ENCODE peak calls at places on chromosomes 12 and 14, in seven cellular contexts. One of them, this sample, is unnamed.

GRCh38 chr12:67590122-67590795 is 58.3 kb upstream of the DYRK2 start:
- DNase-seq in neural progenitor cell: no peak
- DNase-seq in cardiac muscle cell: no peak
- DNase-seq in Panc1: no peak
- DNase-seq in suprapubic skin: no peak
- DNase-seq in IMR-90: no peak
- DNase-seq in BE2C: peak; percentile 10
- DNase-seq in this sample: no peak

GRCh38 chr14:56552615-56553014 is 27.0 kb upstream of the TMEM260 start:
- DNase-seq in neural progenitor cell: peak; percentile 58
- DNase-seq in cardiac muscle cell: no peak
- DNase-seq in Panc1: no peak
- DNase-seq in suprapubic skin: no peak
- DNase-seq in IMR-90: no peak
- DNase-seq in BE2C: no peak
- DNase-seq in this sample: no peak

GRCh38 chr12:45914090-45914489 is 76.3 kb downstream of the SCAF11 start:
- DNase-seq in neural progenitor cell: peak; percentile 14
- DNase-seq in cardiac muscle cell: peak; percentile 53
- DNase-seq in Panc1: peak; percentile 18
- DNase-seq in suprapubic skin: no peak
- DNase-seq in IMR-90: peak; percentile 91
- DNase-seq in BE2C: no peak
- DNase-seq in this sample: no peak

GRCh38 chr14:51518280-51518679 is 133.4 kb upstream of the FRMD6 start:
- DNase-seq in neural progenitor cell: no peak
- DNase-seq in cardiac muscle cell: no peak
- DNase-seq in Panc1: no peak
- DNase-seq in suprapubic skin: no peak
- DNase-seq in IMR-90: no peak
- DNase-seq in BE2C: no peak
- DNase-seq in this sample: no peak

GRCh38 chr12:42565001-42565400 is 24.5 kb downstream of the PRICKLE1 start:
- DNase-seq in neural progenitor cell: no peak
- DNase-seq in cardiac muscle cell: no peak
- DNase-seq in Panc1: no peak
- DNase-seq in suprapubic skin: no peak
- DNase-seq in IMR-90: no peak
- DNase-seq in BE2C: no peak
- DNase-seq in this sample: no peak

GRCh38 chr12:32666510-32666909 is 12.6 kb upstream of the DNM1L start:
- DNase-seq in neural progenitor cell: no peak
- DNase-seq in cardiac muscle cell: peak; percentile 40
- DNase-seq in Panc1: no peak
- DNase-seq in suprapubic skin: no peak
- DNase-seq in IMR-90: no peak
- DNase-seq in BE2C: no peak
- DNase-seq in this sample: no peak

GRCh38 chr12:18275974-18276373 is 14.7 kb downstream of the PIK3C2G start:
- DNase-seq in neural progenitor cell: no peak
- DNase-seq in cardiac muscle cell: no peak
- DNase-seq in Panc1: no peak
- DNase-seq in suprapubic skin: no peak
- DNase-seq in IMR-90: peak; percentile 22
- DNase-seq in BE2C: no peak
- DNase-seq in this sample: no peak

GRCh38 chr14:41925409-41925808 is 318.7 kb downstream of the LRFN5 start:
- DNase-seq in neural progenitor cell: peak; percentile 48
- DNase-seq in cardiac muscle cell: peak; percentile 56
- DNase-seq in Panc1: peak; percentile 17
- DNase-seq in suprapubic skin: no peak
- DNase-seq in IMR-90: peak; percentile 1
- DNase-seq in BE2C: no peak
- DNase-seq in this sample: no peak

GRCh38 chr12:1007276-1007675 is 16.3 kb downstream of the ERC1 start:
- DNase-seq in neural progenitor cell: no peak
- DNase-seq in cardiac muscle cell: no peak
- DNase-seq in Panc1: no peak
- DNase-seq in suprapubic skin: no peak
- DNase-seq in IMR-90: no peak
- DNase-seq in BE2C: no peak
- DNase-seq in this sample: no peak

GRCh38 chr14:76697246-76697645 is 64.0 kb upstream of the VASH1 start:
- DNase-seq in neural progenitor cell: no peak
- DNase-seq in cardiac muscle cell: no peak
- DNase-seq in Panc1: no peak
- DNase-seq in suprapubic skin: no peak
- DNase-seq in IMR-90: no peak
- DNase-seq in BE2C: peak; percentile 28
- DNase-seq in this sample: no peak

GRCh38 chr14:76698631-76699030 is 62.6 kb upstream of the VASH1 start:
- DNase-seq in neural progenitor cell: no peak
- DNase-seq in cardiac muscle cell: no peak
- DNase-seq in Panc1: no peak
- DNase-seq in suprapubic skin: no peak
- DNase-seq in IMR-90: no peak
- DNase-seq in BE2C: no peak
- DNase-seq in this sample: no peak

GRCh38 chr14:76699901-76700590 is 61.2 kb upstream of the VASH1 start:
- DNase-seq in neural progenitor cell: no peak
- DNase-seq in cardiac muscle cell: no peak
- DNase-seq in Panc1: no peak
- DNase-seq in suprapubic skin: no peak
- DNase-seq in IMR-90: no peak
- DNase-seq in BE2C: no peak
- DNase-seq in this sample: no peak

GRCh38 chr14:76698191-76698590 is 63.1 kb upstream of the VASH1 start:
- DNase-seq in neural progenitor cell: no peak
- DNase-seq in cardiac muscle cell: no peak
- DNase-seq in Panc1: no peak
- DNase-seq in suprapubic skin: no peak
- DNase-seq in IMR-90: no peak
- DNase-seq in BE2C: no peak
- DNase-seq in this sample: no peak

GRCh38 chr14:76699209-76699608 is 62.1 kb upstream of the VASH1 start:
- DNase-seq in neural progenitor cell: no peak
- DNase-seq in cardiac muscle cell: no peak
- DNase-seq in Panc1: no peak
- DNase-seq in suprapubic skin: no peak
- DNase-seq in IMR-90: no peak
- DNase-seq in BE2C: no peak
- DNase-seq in this sample: no peak
- H3K27me3 ChIP-seq in neural progenitor cell: no peaks in the 10 kb centered on the region
- H3K27me3 ChIP-seq in cardiac muscle cell: no peaks in the 10 kb centered on the region
- H3K27me3 ChIP-seq in Panc1: no peaks in the 10 kb centered on the region
- H3K27me3 ChIP-seq in suprapubic skin: no peaks in the 10 kb centered on the region
- H3K27me3 ChIP-seq in IMR-90: peaks cover 2% of the 10 kb centered on the region
- H3K27me3 ChIP-seq in BE2C: no peaks in the 10 kb centered on the region
- H3K27me3 ChIP-seq in this sample: no peaks in the 10 kb centered on the region

GRCh38 chr12:47967461-47968430 is 4.3 kb downstream of the TMEM106C start:
- DNase-seq in neural progenitor cell: no peak
- DNase-seq in cardiac muscle cell: peak; percentile 63
- DNase-seq in Panc1: no peak
- DNase-seq in suprapubic skin: no peak
- DNase-seq in IMR-90: peak; percentile 17
- DNase-seq in BE2C: no peak
- DNase-seq in this sample: no peak

GRCh38 chr12:47963340-47964040 is at the start of gene TMEM106C:
- DNase-seq in neural progenitor cell: peak; percentile 99
- DNase-seq in cardiac muscle cell: peak; percentile 94
- DNase-seq in Panc1: peak; percentile 72
- DNase-seq in suprapubic skin: peak; percentile 91
- DNase-seq in IMR-90: peak; percentile 85
- DNase-seq in BE2C: peak; percentile 95
- DNase-seq in this sample: no peak

GRCh38 chr12:47964102-47964723 is 817 bp downstream of the TMEM106C start:
- DNase-seq in neural progenitor cell: peak; percentile 45
- DNase-seq in cardiac muscle cell: peak; percentile 18
- DNase-seq in Panc1: no peak
- DNase-seq in suprapubic skin: no peak
- DNase-seq in IMR-90: no peak
- DNase-seq in BE2C: no peak
- DNase-seq in this sample: no peak

GRCh38 chr12:47962198-47962597 is 1.2 kb upstream of the TMEM106C start:
- DNase-seq in neural progenitor cell: no peak
- DNase-seq in cardiac muscle cell: no peak
- DNase-seq in Panc1: no peak
- DNase-seq in suprapubic skin: no peak
- DNase-seq in IMR-90: no peak
- DNase-seq in BE2C: no peak
- DNase-seq in this sample: no peak

DNA sequence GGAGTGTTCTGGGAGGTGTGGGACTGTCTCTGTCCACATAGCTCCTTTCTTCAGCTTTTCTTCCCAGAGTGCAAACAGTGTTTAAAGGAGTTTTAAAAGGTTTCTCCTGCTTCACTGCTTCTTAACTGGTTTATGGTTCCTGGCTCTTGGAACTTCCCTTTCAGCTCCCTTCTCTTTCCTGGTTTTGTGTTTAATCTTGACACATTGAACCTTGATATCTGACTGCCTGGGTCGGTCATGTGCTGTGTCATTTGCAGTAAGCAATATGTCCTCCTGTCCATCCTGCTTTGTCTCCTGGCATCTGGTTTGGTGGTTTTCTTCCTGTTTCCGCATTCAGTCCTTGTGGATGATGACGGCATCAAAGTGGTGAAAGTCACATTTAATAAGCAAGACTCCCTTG is 2.2 kb downstream of the TMEM106C start:
- DNase-seq in neural progenitor cell: no peak
- DNase-seq in cardiac muscle cell: no peak
- DNase-seq in Panc1: no peak
- DNase-seq in suprapubic skin: no peak
- DNase-seq in IMR-90: no peak
- DNase-seq in BE2C: no peak
- DNase-seq in this sample: no peak
- H3K4me3 ChIP-seq in neural progenitor cell: no peak overlapping the region
- H3K4me3 ChIP-seq in cardiac muscle cell: no peak overlapping the region
- H3K4me3 ChIP-seq in Panc1: no peak overlapping the region
- H3K4me3 ChIP-seq in suprapubic skin: no peak overlapping the region
- H3K4me3 ChIP-seq in IMR-90: no peak overlapping the region
- H3K4me3 ChIP-seq in BE2C: no peak overlapping the region
- H3K4me3 ChIP-seq in this sample: no peak overlapping the region

GRCh38 chr14:71720978-71721624 is 211.1 kb upstream of the RGS6 start:
- DNase-seq in neural progenitor cell: peak; percentile 78
- DNase-seq in cardiac muscle cell: peak; percentile 91
- DNase-seq in Panc1: peak; percentile 8
- DNase-seq in suprapubic skin: no peak
- DNase-seq in IMR-90: peak; percentile 85
- DNase-seq in BE2C: peak; percentile 65
- DNase-seq in this sample: no peak
- TF ChIP-seq CTCF in neural progenitor cell: peak; percentile 73
- TF ChIP-seq CTCF in cardiac muscle cell: peak; percentile 79
- TF ChIP-seq CTCF in Panc1: peak; percentile 58
- TF ChIP-seq CTCF in suprapubic skin: no peak
- TF ChIP-seq CTCF in IMR-90: peak; percentile 84
- TF ChIP-seq CTCF in BE2C: peak; percentile 87
- TF ChIP-seq CTCF in this sample: peak; percentile 70

DNA sequence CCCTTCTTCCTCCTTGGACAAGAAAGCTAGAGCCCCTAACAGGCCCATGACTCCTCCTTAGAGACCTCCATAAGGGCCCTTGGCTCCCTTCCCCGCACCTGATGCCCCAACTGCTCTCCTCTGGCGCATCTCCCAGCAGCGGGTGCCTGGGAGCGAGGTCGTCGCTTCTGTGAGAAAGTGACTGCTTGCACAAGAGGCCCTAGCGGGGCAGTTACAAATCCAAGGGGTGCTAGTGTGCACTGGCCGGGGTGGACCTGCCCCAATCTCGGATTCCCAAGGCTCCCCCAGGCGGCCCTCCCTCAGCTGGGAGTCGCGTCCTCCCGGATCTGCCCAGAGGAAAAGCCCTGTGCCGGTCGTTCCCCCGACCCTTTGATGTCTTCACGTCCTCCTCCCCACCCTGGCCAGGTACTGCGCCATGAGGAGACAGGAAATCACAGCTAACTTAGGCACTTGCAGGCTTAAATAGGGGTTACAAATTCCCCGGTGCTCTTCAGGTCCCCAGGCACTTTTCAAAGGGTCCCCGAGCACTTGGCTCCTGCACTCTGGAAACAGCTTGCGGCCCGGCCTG is 2.8 kb downstream of the NKX2-8 start:
- DNase-seq in neural progenitor cell: peak; percentile 44
- DNase-seq in cardiac muscle cell: no peak
- DNase-seq in Panc1: no peak
- DNase-seq in suprapubic skin: no peak
- DNase-seq in IMR-90: no peak
- DNase-seq in BE2C: no peak
- DNase-seq in this sample: no peak
- H3K27me3 ChIP-seq in neural progenitor cell: peaks cover 100% of the 10 kb centered on the region
- H3K27me3 ChIP-seq in cardiac muscle cell: peaks cover 100% of the 10 kb centered on the region
- H3K27me3 ChIP-seq in Panc1: peaks cover 2% of the 10 kb centered on the region
- H3K27me3 ChIP-seq in suprapubic skin: peaks cover 91% of the 10 kb centered on the region
- H3K27me3 ChIP-seq in IMR-90: peaks cover 67% of the 10 kb centered on the region
- H3K27me3 ChIP-seq in BE2C: peaks cover 82% of the 10 kb centered on the region
- H3K27me3 ChIP-seq in this sample: peaks cover 25% of the 10 kb centered on the region

DNA sequence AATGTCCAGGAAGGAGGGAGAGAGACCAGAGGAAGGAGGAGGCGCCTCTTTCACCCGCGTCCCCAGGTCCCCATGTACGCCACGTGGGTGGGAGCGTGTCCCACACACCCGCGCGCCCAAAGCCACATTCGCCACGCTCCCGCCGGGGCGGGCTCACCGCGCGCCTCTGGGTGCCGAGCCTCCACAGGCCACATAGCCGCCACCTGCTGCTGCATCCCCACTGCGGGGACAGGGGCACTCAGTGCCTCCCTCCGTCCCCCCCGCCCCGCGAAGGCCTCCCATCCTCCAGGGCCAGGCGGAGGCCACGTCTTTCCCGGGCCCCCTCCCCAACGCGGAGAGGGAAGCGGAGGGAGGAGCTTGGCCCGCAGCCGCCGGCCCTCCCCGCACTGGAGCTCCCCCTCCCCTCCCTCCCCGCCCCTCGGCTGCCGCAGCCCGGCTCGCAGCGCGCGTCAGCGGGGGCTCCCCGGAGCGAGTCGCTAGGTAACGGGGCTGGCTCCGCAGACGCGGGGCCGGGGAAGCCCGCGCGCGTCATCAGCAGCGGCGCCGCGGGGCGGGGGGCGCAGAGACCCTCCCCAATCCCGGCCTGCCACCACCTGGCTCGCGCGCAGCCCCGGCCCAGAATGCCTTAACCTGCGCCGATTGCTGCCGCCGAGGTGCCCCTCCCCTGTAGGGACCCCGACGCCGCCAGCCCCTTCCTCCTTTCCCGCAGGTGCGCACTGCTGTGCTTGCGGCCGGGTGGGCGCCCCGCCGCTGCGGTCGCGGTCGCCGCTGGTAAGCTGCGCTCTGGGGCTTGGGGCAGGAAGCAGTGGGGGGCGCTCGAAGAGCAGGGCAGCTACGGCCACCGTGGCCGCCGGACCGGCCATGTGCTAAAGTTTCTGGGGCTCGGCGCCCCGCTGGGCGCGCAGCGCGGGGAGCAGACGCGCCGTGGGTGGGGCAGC is 532 bp upstream of the TUNAR start:
- DNase-seq in neural progenitor cell: peak; percentile 89
- DNase-seq in cardiac muscle cell: no peak
- DNase-seq in Panc1: no peak
- DNase-seq in suprapubic skin: no peak
- DNase-seq in IMR-90: no peak
- DNase-seq in BE2C: no peak
- DNase-seq in this sample: no peak
- H3K4me3 ChIP-seq in neural progenitor cell: peak overlapping the region; percentile 67
- H3K4me3 ChIP-seq in cardiac muscle cell: peak overlapping the region; percentile 72
- H3K4me3 ChIP-seq in Panc1: no peak overlapping the region
- H3K4me3 ChIP-seq in suprapubic skin: peak overlapping the region; percentile 37
- H3K4me3 ChIP-seq in IMR-90: no peak overlapping the region
- H3K4me3 ChIP-seq in BE2C: no peak overlapping the region
- H3K4me3 ChIP-seq in this sample: no peak overlapping the region